ENCODE peak calls at places on chromosomes 13 and 19, in nine cellular contexts. C is AG10803, Q is testis, B is AG04450, A is astrocyte, O is heart left ventricle, F is A549, Y is RWPE2, X is cardiac fibroblast. J is an unnamed sample.

GRCh38 chr13:112895521-112896465 is 73.2 kb upstream of the MCF2L start:
- DNase-seq in X (no peak), O (peak), Q (no peak), A (no peak), C (no peak), B (no peak), Y (peak), F (no peak), J (no peak)

GRCh38 chr19:1221141-1221903 is 15.7 kb downstream of the STK11 start:
- DNase-seq in Q (peak), F (peak), C (peak), Y (no peak), A (no peak), O (peak), X (peak), B (no peak), J (no peak)

GRCh38 chr13:39567569-39567968 is 35.4 kb downstream of the LHFPL6 start:
- DNase-seq in C (no peak), F (no peak), X (no peak), Q (no peak), B (no peak), Y (no peak), A (no peak), O (no peak), J (no peak)

GRCh38 chr13:98207411-98207810 is 30.3 kb upstream of the RNF113B start:
- DNase-seq in O (no peak), A (peak), C (peak), B (no peak), X (peak), Q (no peak), Y (no peak), F (no peak), J (peak)

GRCh38 chr19:51470966-51471365 is 7.4 kb upstream of the CEACAM18 start:
- DNase-seq in X (peak), A (no peak), B (no peak), C (no peak), Y (no peak), Q (no peak), O (no peak), F (no peak), J (peak)

GRCh38 chr13:20609145-20609544 is 42.2 kb downstream of the IFT88 start:
- DNase-seq in B (peak), A (peak), O (no peak), F (no peak), X (peak), Q (no peak), Y (no peak), C (peak), J (peak)

GRCh38 chr13:28574617-28575142 is 79.8 kb upstream of the FLT1 start:
- DNase-seq in X (peak), Y (peak), C (peak), B (peak), Q (no peak), F (peak), O (peak), A (peak), J (peak)

GRCh38 chr19:31023038-31023437 is 326.2 kb downstream of the TSHZ3 start:
- DNase-seq in F (no peak), O (no peak), B (no peak), Y (no peak), Q (peak), A (no peak), C (no peak), X (no peak), J (no peak)

GRCh38 chr19:29645911-29646310 is 19.4 kb upstream of the PLEKHF1 start:
- DNase-seq in Y (no peak), O (peak), B (no peak), A (peak), F (no peak), X (peak), C (peak), Q (peak), J (peak)

GRCh38 chr19:7500811-7501450 is 12.1 kb upstream of the PEX11G start:
- DNase-seq in Q (peak), F (peak), B (no peak), Y (peak), X (peak), A (peak), C (no peak), O (no peak), J (peak)

GRCh38 chr13:42054798-42055499 is 6.5 kb downstream of the DGKH start:
- DNase-seq in F (no peak), A (no peak), B (no peak), Q (no peak), O (no peak), C (no peak), X (no peak), Y (no peak), J (no peak)

GRCh38 chr13:24906268-24906667 is 142.3 kb downstream of the RNF17 start:
- DNase-seq in Q (no peak), A (no peak), B (no peak), F (no peak), O (no peak), C (no peak), X (no peak), Y (no peak), J (no peak)

GRCh38 chr13:31234729-31235128 is 35.0 kb downstream of the B3GLCT start:
- DNase-seq in Q (no peak), Y (no peak), O (no peak), X (peak), B (no peak), A (no peak), C (no peak), F (peak), J (peak)

DNA sequence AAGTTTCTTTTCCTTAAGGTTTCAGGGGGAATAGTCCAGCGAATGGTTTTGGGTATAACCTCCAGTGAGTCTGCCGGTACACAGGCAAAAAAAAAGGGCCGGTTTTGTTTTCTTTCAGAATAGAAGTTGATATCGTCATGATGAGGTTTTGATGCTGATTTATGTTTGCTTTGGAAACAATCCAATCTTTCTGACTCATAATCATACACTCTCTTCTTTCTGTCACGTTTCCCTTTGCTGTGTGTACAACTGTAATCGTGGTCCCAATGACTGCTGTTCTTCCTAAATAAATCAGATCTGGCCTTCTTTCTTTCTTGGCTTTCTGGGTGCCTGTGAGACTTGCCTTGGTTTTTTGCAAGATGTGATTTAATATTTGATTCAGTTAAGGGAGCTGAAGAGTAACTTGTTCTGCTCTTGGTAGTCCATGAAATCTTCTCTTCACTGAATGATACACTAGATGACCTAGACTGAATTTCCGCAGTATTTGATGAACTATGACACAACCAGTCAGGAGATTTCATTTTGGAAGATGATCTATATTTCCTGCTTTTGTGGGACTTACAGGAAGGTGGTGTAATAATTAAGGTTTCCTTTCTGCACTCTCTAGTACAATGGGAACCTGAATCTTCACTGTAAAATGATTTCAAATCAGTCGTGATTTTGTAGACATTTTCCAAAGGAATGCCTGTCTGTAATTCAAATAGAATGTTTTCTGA is 34.9 kb upstream of the METTL21C start:
- DNase-seq in Y (no peak), Q (no peak), A (peak), B (no peak), C (no peak), F (peak), X (peak), O (no peak), J (peak)
- TF ChIP-seq CTCF in Y (no peak), Q (no peak), A (no peak), B (no peak), C (no peak), F (no peak), X (no peak), O (no peak), J (no peak)

DNA sequence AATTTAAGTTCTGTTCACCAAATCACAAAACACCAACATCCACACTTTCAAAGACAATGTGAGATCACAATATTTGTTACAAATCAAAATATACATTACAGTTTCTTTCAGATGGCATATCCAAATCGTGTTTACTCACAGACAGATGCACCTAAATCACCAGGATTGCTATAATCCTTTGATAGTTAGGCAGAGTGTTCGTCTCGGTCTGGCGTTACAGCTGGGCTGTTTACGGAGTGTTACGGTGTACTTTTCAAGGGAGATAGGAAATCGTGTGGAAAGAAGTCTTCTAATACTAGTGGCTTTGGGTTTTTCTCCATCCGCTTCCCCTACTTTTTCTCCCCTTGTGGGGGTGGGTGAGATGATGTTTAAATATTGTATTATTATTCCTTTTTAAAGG is 1.9 kb downstream of the MAB21L1 start:
- DNase-seq in F (no peak), Q (no peak), A (no peak), O (no peak), Y (no peak), X (peak), C (no peak), B (no peak), J (no peak)
- H3K4me3 ChIP-seq in F (no peak), Q (peak), A (peak), O (peak), Y (peak), X (peak), C (peak), B (no peak), J (no peak)

GRCh38 chr13:110565296-110565695 is 3.8 kb upstream of the RAB20 start:
- DNase-seq in X (no peak), F (no peak), Y (no peak), B (no peak), C (no peak), Q (no peak), O (no peak), A (no peak), J (no peak)
- TF ChIP-seq CTCF in X (no peak), F (no peak), Y (peak), B (peak), C (no peak), Q (no peak), O (no peak), A (peak), J (peak)

DNA sequence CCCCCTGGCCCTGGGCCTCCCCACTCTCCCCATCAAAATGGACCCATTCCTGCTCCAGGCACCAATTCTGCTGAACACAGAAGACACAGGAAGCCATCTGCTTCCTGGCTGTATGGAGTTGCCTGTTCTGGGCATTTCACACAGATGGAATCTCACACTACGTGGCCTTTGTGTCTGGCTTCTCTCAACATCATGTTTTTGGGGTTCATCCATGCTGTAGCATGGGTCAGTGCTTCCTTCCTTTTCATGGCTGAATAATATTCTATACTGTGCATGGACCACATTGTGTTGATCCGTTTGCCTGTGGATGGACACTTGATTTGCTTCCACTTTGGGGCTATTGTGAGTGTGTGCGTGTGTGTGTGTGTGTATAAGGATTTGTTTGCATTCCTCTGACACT is 15.0 kb upstream of the KLF2 start:
- DNase-seq in A (no peak), B (no peak), C (no peak), Y (no peak), O (no peak), F (no peak), Q (no peak), X (no peak), J (no peak)
- H3K4me3 ChIP-seq in A (no peak), B (no peak), C (no peak), Y (no peak), O (no peak), F (no peak), Q (no peak), X (no peak), J (no peak)

GRCh38 chr19:45345506-45345860 is 4.9 kb downstream of the KLC3 start:
- DNase-seq in C (no peak), F (no peak), Q (no peak), O (no peak), A (no peak), Y (no peak), X (no peak), B (no peak), J (no peak)
- TF ChIP-seq CTCF in C (no peak), F (no peak), Q (no peak), O (no peak), A (no peak), Y (no peak), X (no peak), B (no peak), J (no peak)

GRCh38 chr19:55253264-55253663 is 5.6 kb downstream of the PPP6R1 start:
- DNase-seq in Q (no peak), Y (no peak), A (no peak), C (no peak), B (no peak), O (no peak), X (no peak), F (no peak), J (no peak)

GRCh38 chr19:55254625-55254977 is 4.2 kb downstream of the PPP6R1 start:
- DNase-seq in A (no peak), X (no peak), O (no peak), C (no peak), F (no peak), Q (no peak), Y (no peak), B (no peak), J (no peak)

GRCh38 chr19:55253842-55254624 is 4.8 kb downstream of the PPP6R1 start:
- DNase-seq in X (no peak), B (no peak), F (no peak), A (no peak), Y (no peak), C (no peak), O (no peak), Q (no peak), J (no peak)

GRCh38 chr19:55251296-55252081 is 7.3 kb downstream of the PPP6R1 start:
- DNase-seq in Q (no peak), Y (no peak), O (no peak), F (no peak), B (no peak), C (no peak), A (peak), X (peak), J (peak)

GRCh38 chr19:55252760-55253159 is 6.1 kb downstream of the PPP6R1 start:
- DNase-seq in O (no peak), C (no peak), B (no peak), Y (no peak), Q (no peak), A (no peak), F (no peak), X (no peak), J (no peak)
- H3K4me3 ChIP-seq in O (no peak), C (no peak), B (no peak), Y (no peak), Q (no peak), A (no peak), F (no peak), X (no peak), J (no peak)

DNA sequence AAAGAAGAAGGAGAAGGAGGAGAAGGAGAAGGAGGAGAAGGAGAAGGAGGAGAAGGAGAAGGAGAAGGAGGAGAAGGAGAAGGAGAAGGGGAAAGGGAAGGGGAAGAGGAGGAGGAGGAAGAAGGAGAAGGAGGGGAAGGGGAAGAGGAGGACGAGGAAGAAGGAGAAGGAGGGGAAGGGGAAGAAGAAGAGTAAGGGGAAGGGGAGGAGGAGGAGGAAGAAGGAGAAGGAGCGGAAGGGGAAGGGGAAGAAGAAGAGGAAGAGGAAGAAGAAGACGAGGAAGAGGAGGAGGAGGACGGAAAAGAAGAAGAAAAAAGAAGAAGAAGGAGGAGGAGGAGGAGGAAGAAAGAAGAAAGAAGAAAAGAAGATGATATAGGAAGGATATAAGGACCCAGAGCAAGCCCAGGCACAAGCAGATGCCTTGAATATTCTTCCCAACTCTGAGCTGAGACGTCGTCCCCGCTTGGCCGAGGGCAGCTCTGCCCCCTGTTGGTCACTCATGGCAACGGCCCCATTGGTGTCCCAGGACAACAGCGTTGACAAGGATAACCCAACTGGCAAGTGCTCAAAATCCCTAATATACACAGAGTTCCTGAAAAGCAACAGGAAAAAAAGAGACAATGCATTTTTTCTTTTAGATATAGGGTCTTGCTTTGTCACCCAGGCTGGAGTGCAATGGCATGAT is 30.6 kb upstream of the IGSF23 start:
- DNase-seq in Y (no peak), O (no peak), A (no peak), C (no peak), B (no peak), X (peak), Q (peak), F (peak), J (peak)
- TF ChIP-seq CTCF in Y (peak), O (peak), A (peak), C (peak), B (peak), X (peak), Q (peak), F (peak), J (peak)

GRCh38 chr19:42879613-42880012 is at the start of gene PSG1:
- DNase-seq in A (no peak), F (no peak), B (no peak), X (no peak), Q (no peak), C (no peak), Y (no peak), O (no peak), J (no peak)
- H3K4me3 ChIP-seq in A (no peak), F (no peak), B (no peak), X (no peak), Q (no peak), C (no peak), Y (no peak), O (no peak), J (no peak)

GRCh38 chr19:36488118-36488815 is 1.1 kb downstream of the ZNF566 start:
- DNase-seq in B (no peak), O (no peak), X (no peak), Y (no peak), F (no peak), Q (no peak), A (peak), C (no peak), J (no peak)

GRCh38 chr19:36489920-36490415 is 607 bp upstream of the ZNF566 start:
- DNase-seq in B (peak), A (peak), Y (peak), X (peak), C (peak), F (peak), O (peak), Q (peak), J (peak)

GRCh38 chr19:36483653-36484052 is 5.7 kb downstream of the ZNF566 start:
- DNase-seq in B (no peak), A (no peak), Y (no peak), X (no peak), F (no peak), O (no peak), Q (no peak), C (no peak), J (no peak)

GRCh38 chr19:36488816-36489138 is 584 bp downstream of the ZNF566 start:
- DNase-seq in Y (no peak), C (peak), B (no peak), F (no peak), A (no peak), X (peak), O (no peak), Q (peak), J (no peak)

GRCh38 chr19:36489139-36489919 is at the start of gene ZNF566:
- DNase-seq in Y (peak), O (peak), A (peak), Q (peak), X (peak), F (peak), C (peak), B (peak), J (peak)
- TF ChIP-seq CTCF in Y (no peak), O (no peak), A (no peak), Q (no peak), X (no peak), F (no peak), C (peak), B (peak), J (no peak)

J was measured in epithelial cell of esophagus.